ENCODE peak calls at places on chromosome 6, in four cellular contexts. U is H1, V is HepG2, I is K562. S is an unnamed sample.

GRCh38 chr6:35048631-35049083 is 92.5 kb downstream of the TCP11 start:
- DNase-seq in U (no peak), V (no peak), I (no peak), S (no peak)

GRCh38 chr6:160427312-160428068 is 79.3 kb downstream of the SLC22A3 start:
- DNase-seq in U (no peak), V (no peak), I (no peak), S (no peak)

GRCh38 chr6:106324726-106325335 is 729 bp downstream of the ATG5 start:
- DNase-seq in U (no peak), V (no peak), I (no peak), S (no peak)

GRCh38 chr6:114989279-114989964 is 646.6 kb upstream of the HS3ST5 start:
- DNase-seq in U (no peak), V (no peak), I (no peak), S (no peak)

GRCh38 chr6:148225871-148226270 is 116.8 kb upstream of the SASH1 start:
- DNase-seq in U (no peak), V (no peak), I (no peak), S (no peak)

GRCh38 chr6:149935246-149935645 is 6.6 kb upstream of the ULBP2 start:
- DNase-seq in U (no peak), V (no peak), I (no peak), S (no peak)

GRCh38 chr6:159999240-159999671 is 30.4 kb downstream of the IGF2R start:
- DNase-seq in U (no peak), V (peak), I (peak), S (no peak)

GRCh38 chr6:89082439-89082838 is 1.9 kb downstream of the PNRC1 start:
- DNase-seq in U (no peak), V (no peak), I (no peak), S (no peak)

GRCh38 chr6:219019-219570 is 73.2 kb upstream of the DUSP22 start:
- DNase-seq in U (no peak), V (no peak), I (no peak), S (no peak)

GRCh38 chr6:84811351-84811750 is 47.0 kb upstream of the TBX18 start:
- DNase-seq in U (no peak), V (no peak), I (no peak), S (no peak)

GRCh38 chr6:75478929-75479328 is 14.7 kb downstream of the FILIP1 start:
- DNase-seq in U (no peak), V (no peak), I (no peak), S (no peak)

GRCh38 chr6:119138906-119139541 is 60.6 kb upstream of the FAM184A start:
- DNase-seq in U (no peak), V (no peak), I (no peak), S (no peak)

GRCh38 chr6:894274-894673 is 201.3 kb upstream of the EXOC2 start:
- DNase-seq in U (peak), V (no peak), I (no peak), S (no peak)

GRCh38 chr6:134419717-134420116 is 101.8 kb upstream of the SGK1 start:
- DNase-seq in U (no peak), V (no peak), I (no peak), S (no peak)

GRCh38 chr6:70706491-70707123 is 38.9 kb downstream of the SMAP1 start:
- DNase-seq in U (no peak), V (peak), I (peak), S (peak)

GRCh38 chr6:152836523-152836922 is 85.9 kb downstream of the VIP start:
- DNase-seq in U (no peak), V (no peak), I (no peak), S (no peak)
- TF ChIP-seq MAFK in U (no peak), V (no peak), I (no peak), S (no peak)

DNA sequence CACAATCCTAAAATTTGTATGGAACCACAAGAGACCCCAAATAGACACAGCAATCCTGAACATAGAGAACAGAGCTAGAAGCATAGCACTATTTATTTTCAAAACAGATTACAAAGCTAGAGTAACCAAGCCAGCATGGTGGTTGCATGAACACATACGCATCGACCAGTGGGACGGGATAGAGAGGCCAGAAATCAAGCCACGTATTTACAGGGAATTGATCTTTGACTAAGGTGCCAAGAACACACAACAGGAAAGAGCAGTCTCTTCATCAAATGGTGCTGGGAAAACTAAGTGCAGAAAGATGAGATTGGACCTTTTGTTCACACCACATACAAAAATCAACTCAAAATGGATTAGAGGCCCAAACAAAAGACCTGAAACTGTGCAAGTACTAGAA is 21.1 kb downstream of the TTLL2 start:
- DNase-seq in U (no peak), V (no peak), I (no peak), S (no peak)
- TF ChIP-seq MAX in U (no peak), V (no peak), I (no peak), S (no peak)

GRCh38 chr6:137045221-137045789 is 540 bp upstream of the IL20RA start:
- DNase-seq in U (no peak), V (no peak), I (no peak), S (no peak)
- TF ChIP-seq MAFK in U (no peak), V (no peak), I (no peak), S (no peak)

DNA sequence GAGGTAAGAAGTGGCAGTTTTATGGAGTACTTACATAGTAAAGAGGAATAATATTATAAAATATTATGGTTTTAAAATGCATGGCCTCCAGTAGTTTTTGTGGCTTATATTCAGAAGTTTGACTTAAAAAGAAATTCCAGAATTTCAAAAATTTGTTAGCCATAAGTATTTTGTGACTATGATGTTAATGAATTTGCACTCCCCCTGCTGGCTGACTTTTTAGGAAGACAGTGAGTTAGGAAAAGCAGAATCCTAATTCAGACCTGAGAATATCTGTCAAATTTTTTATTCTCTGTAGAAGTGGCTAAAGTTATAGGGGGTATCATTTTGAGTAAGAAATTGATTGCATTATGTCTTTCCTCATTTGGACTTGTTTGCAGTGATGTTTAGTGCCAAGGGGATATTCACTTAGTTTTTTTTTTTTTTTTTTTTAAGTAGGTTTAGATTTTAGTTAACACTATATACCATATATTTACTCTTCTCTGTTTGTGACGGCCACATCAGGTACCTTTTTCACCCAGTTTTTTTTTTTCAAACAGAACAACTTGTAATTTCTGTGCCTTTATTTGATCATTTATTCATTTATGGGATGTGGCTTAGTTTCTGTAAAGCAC is 40.8 kb downstream of the ZFAND3 start:
- DNase-seq in U (no peak), V (peak), I (peak), S (peak)
- TF ChIP-seq MAX in U (no peak), V (no peak), I (no peak), S (no peak)

DNA sequence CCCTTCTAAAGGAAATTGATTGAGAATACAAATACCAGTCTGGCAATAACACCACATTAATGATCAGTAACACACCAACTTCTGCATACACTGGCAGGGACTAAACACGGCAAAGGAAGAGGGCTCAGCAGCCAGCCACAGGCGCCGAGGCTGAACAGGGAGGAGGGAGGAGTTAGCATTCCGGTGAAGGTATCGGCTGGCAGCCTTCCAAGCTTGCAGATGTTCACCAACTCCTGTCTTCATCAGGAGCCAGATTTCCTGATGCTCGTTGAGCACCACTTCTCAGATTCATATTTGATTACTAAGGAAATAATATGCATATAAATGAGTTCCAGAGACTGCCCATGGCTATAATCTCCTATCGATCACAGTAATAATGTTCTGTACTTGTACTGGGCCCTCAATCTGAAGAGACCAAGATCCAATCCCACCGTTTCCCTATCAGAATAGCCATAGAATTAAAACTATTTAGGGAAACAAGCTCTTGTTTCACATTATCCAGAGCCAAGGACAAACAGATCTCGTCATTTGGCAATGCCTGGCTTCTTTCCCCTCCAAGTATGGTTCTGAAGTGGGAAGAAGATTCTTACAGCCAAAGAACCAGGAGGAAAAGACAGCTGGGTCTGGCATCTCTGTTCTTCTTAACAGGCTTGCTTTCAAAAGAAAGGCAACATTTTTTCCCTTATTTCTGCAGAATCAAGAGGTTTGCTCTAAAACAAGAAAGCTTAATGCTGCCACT is 42.2 kb downstream of the GFOD1 start:
- DNase-seq in U (no peak), V (no peak), I (peak), S (no peak)
- TF ChIP-seq MAFK in U (no peak), V (no peak), I (no peak), S (no peak)

S was measured in A549.